ENCODE peak calls at places on chromosomes 11 and 22, in eight cellular contexts. J is ovary, P is prostate gland, X is sigmoid colon, T is HCT116, W is H1, O is body of pancreas, S is esophagus squamous epithelium. I is an unnamed sample.

GRCh38 chr11:126318642-126319373 is 14.9 kb downstream of the DCPS start:
- DNase-seq in T (no peak), P (peak; percentile 45), O (peak; percentile 56), S (no peak), X (peak; percentile 80), W (no peak), J (peak; percentile 52), I (no peak)

GRCh38 chr11:31940396-31941037 is 129.4 kb upstream of the PAX6 start:
- DNase-seq in S (no peak), P (no peak), T (no peak), X (no peak), W (no peak), O (peak; percentile 10), J (no peak), I (no peak)

GRCh38 chr11:11148104-11148509 is 204.9 kb downstream of the CSNK2A3 start:
- DNase-seq in P (peak; percentile 77), X (peak; percentile 93), J (peak; percentile 61), T (no peak), W (peak; percentile 60), O (peak; percentile 76), S (no peak), I (peak; percentile 94)

GRCh38 chr11:636511-637332 is at the start of gene DRD4:
- DNase-seq in J (no peak), P (no peak), T (no peak), S (no peak), X (no peak), W (peak; percentile 75), O (no peak), I (no peak)

GRCh38 chr11:60336767-60337391 is 9.8 kb downstream of the MS4A6E start:
- DNase-seq in S (no peak), W (no peak), J (no peak), P (no peak), T (no peak), X (no peak), O (no peak), I (no peak)

GRCh38 chr11:6693342-6694228 is 10.4 kb upstream of the MRPL17 start:
- DNase-seq in T (peak; percentile 37), O (peak; percentile 27), X (peak; percentile 76), S (no peak), W (no peak), J (no peak), P (no peak), I (no peak)

GRCh38 chr11:70065318-70066135 is 12.6 kb upstream of the ANO1 start:
- DNase-seq in O (no peak), P (no peak), S (no peak), T (no peak), J (no peak), W (peak; percentile 38), X (peak; percentile 48), I (peak; percentile 87)

GRCh38 chr11:46686886-46687810 is 13.3 kb downstream of the ARHGAP1 start:
- DNase-seq in O (no peak), J (no peak), X (no peak), T (no peak), W (no peak), S (no peak), P (peak; percentile 79), I (no peak)

GRCh38 chr11:70854201-70854600 is 398.2 kb downstream of the SHANK2 start:
- DNase-seq in T (no peak), X (no peak), O (no peak), W (no peak), S (no peak), P (no peak), J (no peak), I (no peak)

GRCh38 chr11:123381817-123382554 is 48.1 kb upstream of the GRAMD1B start:
- DNase-seq in T (no peak), X (no peak), O (no peak), S (no peak), P (no peak), W (no peak), J (no peak), I (peak; percentile 72)

GRCh38 chr11:123381149-123381548 is 48.9 kb upstream of the GRAMD1B start:
- DNase-seq in O (no peak), X (no peak), W (no peak), J (no peak), S (no peak), T (no peak), P (no peak), I (peak; percentile 39)

GRCh38 chr11:123386746-123387510 is 43.1 kb upstream of the GRAMD1B start:
- DNase-seq in J (no peak), P (no peak), T (no peak), W (no peak), S (no peak), O (no peak), X (no peak), I (peak; percentile 68)

GRCh38 chr11:123384116-123384515 is 46.0 kb upstream of the GRAMD1B start:
- DNase-seq in W (no peak), J (no peak), T (no peak), S (no peak), O (no peak), P (no peak), X (no peak), I (no peak)

DNA sequence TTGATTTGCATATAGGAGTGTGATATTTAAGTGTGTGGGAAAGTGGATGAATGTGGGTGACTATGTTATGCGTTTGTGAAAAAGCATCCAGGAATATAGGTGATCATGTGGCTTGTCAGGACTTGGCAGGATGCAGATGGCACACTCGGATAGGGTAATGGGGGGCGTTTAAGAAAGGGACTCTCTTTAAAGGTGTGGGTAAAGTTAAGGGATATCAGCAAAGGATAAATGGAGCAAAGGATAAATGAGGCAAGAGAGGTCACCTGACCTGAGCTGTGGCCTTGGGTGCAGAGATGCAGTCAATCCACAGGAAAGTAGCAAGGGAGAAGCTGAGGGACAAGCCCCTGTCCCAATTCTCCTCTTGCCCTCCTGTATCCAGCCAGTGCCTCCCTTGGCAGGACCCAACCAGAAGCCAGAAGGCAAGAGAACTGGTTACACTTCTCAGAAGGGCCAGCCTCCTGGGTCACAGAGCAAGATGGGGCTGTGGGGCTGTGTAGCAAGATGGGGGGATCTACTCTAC is 47.5 kb upstream of the GRAMD1B start:
- DNase-seq in X (no peak), P (no peak), W (no peak), T (no peak), O (no peak), S (no peak), J (no peak), I (peak; percentile 90)
- H3K4me1 ChIP-seq in X (no peaks in the 10 kb centered on the region), P (no peaks in the 10 kb centered on the region), W (no peaks in the 10 kb centered on the region), T (no peaks in the 10 kb centered on the region), O (no peaks in the 10 kb centered on the region), S (no peaks in the 10 kb centered on the region), J (no peaks in the 10 kb centered on the region), I (no peaks in the 10 kb centered on the region)

GRCh38 chr11:111455291-111456085 is 56.7 kb downstream of the BTG4 start:
- DNase-seq in O (no peak), J (no peak), X (no peak), W (no peak), T (no peak), S (no peak), P (no peak), I (peak; percentile 83)

GRCh38 chr11:111456086-111456858 is 55.9 kb downstream of the BTG4 start:
- DNase-seq in O (no peak), T (no peak), J (no peak), W (no peak), X (no peak), S (no peak), P (no peak), I (peak; percentile 85)

GRCh38 chr11:111452817-111453607 is 59.2 kb downstream of the BTG4 start:
- DNase-seq in T (no peak), O (no peak), W (no peak), X (no peak), J (no peak), S (no peak), P (no peak), I (no peak)

GRCh38 chr11:111456859-111457730 is 55.1 kb downstream of the BTG4 start:
- DNase-seq in J (no peak), T (no peak), S (no peak), W (no peak), P (no peak), O (no peak), X (no peak), I (peak; percentile 89)

GRCh38 chr11:111454561-111455192 is 57.5 kb downstream of the BTG4 start:
- DNase-seq in T (no peak), P (peak; percentile 49), W (peak; percentile 88), S (no peak), O (no peak), J (no peak), X (no peak), I (no peak)
- TF ChIP-seq CTCF in T (peak; percentile 32), P (peak; percentile 46), W (peak; percentile 48), S (peak; percentile 2), O (no peak), J (no peak), X (no peak), I (peak; percentile 19)

GRCh38 chr22:22144858-22145257 is 99.7 kb upstream of the VPREB1 start:
- DNase-seq in W (no peak), O (no peak), T (no peak), X (no peak), S (no peak), J (no peak), P (no peak), I (no peak)
- TF ChIP-seq POLR2A in W (no peak), O (no peak), T (no peak), X (no peak), S (no peak), J (no peak), P (no peak), I (no peak)

GRCh38 chr11:114159802-114160588 is 100.5 kb downstream of the ZBTB16 start:
- DNase-seq in P (peak; percentile 98), X (peak; percentile 100), W (no peak), O (peak; percentile 100), J (peak; percentile 100), S (peak; percentile 94), T (peak; percentile 68), I (peak; percentile 100)
- H3K4me1 ChIP-seq in P (peaks cover 57% of the 10 kb centered on the region), X (no peaks in the 10 kb centered on the region), W (peaks cover 2% of the 10 kb centered on the region), O (peaks cover 96% of the 10 kb centered on the region), J (peaks cover 54% of the 10 kb centered on the region), S (peaks cover 83% of the 10 kb centered on the region), T (peaks cover 21% of the 10 kb centered on the region), I (peaks cover 96% of the 10 kb centered on the region)

GRCh38 chr22:48417143-48418070 is 1410.3 kb downstream of the BRD1 start:
- DNase-seq in J (no peak), W (no peak), S (no peak), O (no peak), X (no peak), T (no peak), P (no peak), I (no peak)
- TF ChIP-seq CTCF in J (no peak), W (no peak), S (no peak), O (no peak), X (no peak), T (no peak), P (no peak), I (no peak)

GRCh38 chr22:46027219-46028068 is 50.5 kb upstream of the WNT7B start:
- DNase-seq in P (no peak), W (no peak), T (no peak), J (peak; percentile 84), X (peak; percentile 80), O (peak; percentile 83), S (no peak), I (no peak)
- TF ChIP-seq POLR2A in P (no peak), W (no peak), T (no peak), J (peak; percentile 39), X (no peak), O (peak; percentile 69), S (no peak), I (no peak)

I was measured in esophagus muscularis mucosa.